ENCODE peak calls at places on chromosomes 4 and X, in eight cellular contexts. D, J, O, A, B, I, F and Y are unnamed samples.
A peak's percentile ranks its signal among the peaks of the same experiment; 100 is the strongest.

GRCh38 chrX:39439910-39440733 is 638.9 kb downstream of the MID1IP1 start:
- DNase-seq in O (no peak), F (no peak), I (no peak), B (no peak), D (no peak), A (no peak), J (no peak), Y (no peak)

GRCh38 chr4:182918791-182919302 is 1.7 kb upstream of the DCTD start:
- DNase-seq in D (no peak), J (peak; percentile 10), B (no peak), O (no peak), I (peak; percentile 12), F (no peak), A (no peak), Y (no peak)

GRCh38 chr4:151860561-151861093 is 99.8 kb upstream of the GATB start:
- DNase-seq in D (no peak), A (no peak), O (no peak), F (no peak), B (no peak), I (no peak), J (no peak), Y (no peak)

GRCh38 chrX:46953137-46953527 is 40.9 kb downstream of the JADE3 start:
- DNase-seq in J (no peak), I (no peak), D (no peak), A (no peak), O (no peak), F (no peak), B (no peak), Y (no peak)

GRCh38 chr4:53962516-53963225 is 101.7 kb downstream of the CHIC2 start:
- DNase-seq in F (peak; percentile 23), D (no peak), J (peak; percentile 84), O (peak; percentile 57), I (peak; percentile 50), B (no peak), A (no peak), Y (peak; percentile 87)

GRCh38 chr4:164531336-164531735 is 222.6 kb upstream of the SMIM31 start:
- DNase-seq in B (no peak), D (no peak), J (peak; percentile 42), F (no peak), I (no peak), O (no peak), A (no peak), Y (no peak)

GRCh38 chrX:27598312-27598711 is 8.2 kb downstream of the DCAF8L2 start:
- DNase-seq in J (peak; percentile 10), B (no peak), I (no peak), O (peak; percentile 66), F (peak; percentile 5), A (no peak), D (peak; percentile 51), Y (peak; percentile 54)

GRCh38 chr4:151324124-151324448 is 1.3 kb downstream of the SH3D19 start:
- DNase-seq in B (no peak), A (no peak), I (peak; percentile 21), F (no peak), D (no peak), O (no peak), J (no peak), Y (no peak)

GRCh38 chrX:154459843-154460242 is 1.8 kb downstream of the PLXNA3 start:
- DNase-seq in O (no peak), D (no peak), F (no peak), B (no peak), J (no peak), A (no peak), I (no peak), Y (no peak)

GRCh38 chr4:5724377-5724776 is 13.4 kb downstream of the EVC start:
- DNase-seq in O (no peak), J (no peak), F (no peak), B (no peak), A (no peak), D (no peak), I (peak; percentile 15), Y (peak; percentile 25)

DNA sequence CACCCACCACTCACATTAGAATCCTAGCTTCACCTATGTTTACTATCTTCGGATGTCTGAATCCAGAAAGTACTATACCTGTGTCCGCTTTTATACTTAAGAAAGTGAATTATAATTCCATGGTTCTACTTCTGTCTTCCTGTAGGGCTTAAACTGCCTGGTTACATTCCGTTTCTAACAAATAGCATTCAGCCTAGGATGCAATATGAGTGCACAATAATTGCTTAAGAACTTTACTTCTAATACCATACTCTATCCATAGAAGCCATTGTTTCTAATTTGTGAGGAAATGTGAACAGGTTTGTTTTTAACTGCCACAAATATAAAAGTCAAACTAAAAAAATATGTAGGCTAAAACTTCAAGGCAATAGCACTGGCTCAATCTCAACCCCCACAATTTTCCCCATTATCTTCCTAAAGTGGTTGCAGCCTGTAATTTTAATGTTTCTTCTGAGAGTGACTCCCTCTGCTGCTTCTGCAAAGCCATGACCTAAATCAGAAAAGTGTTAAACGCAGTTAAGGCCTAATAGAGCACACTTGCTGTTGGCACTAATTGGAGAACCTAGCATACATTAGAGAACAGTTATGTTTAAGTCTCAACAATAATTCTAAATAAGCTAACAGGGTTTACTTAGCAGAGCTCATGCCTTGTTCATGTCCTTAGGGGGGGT is 4.2 kb downstream of the UNC5C start:
- DNase-seq in F (no peak), A (no peak), B (no peak), D (no peak), I (peak; percentile 74), J (peak; percentile 51), O (no peak), Y (no peak)
- H3K27ac ChIP-seq in F (no peak overlapping the region), A (no peak overlapping the region), B (no peak overlapping the region), D (no peak overlapping the region), I (no peak overlapping the region), J (peak overlapping the region; percentile 15), O (no peak overlapping the region), Y (no peak overlapping the region)

GRCh38 chr4:39455486-39455885 is 3.2 kb downstream of the RPL9 start:
- DNase-seq in J (no peak), I (no peak), O (no peak), B (no peak), D (no peak), F (no peak), A (no peak), Y (no peak)
- H3K36me3 ChIP-seq in J (peaks cover 63% of the 10 kb centered on the region), I (peaks cover 15% of the 10 kb centered on the region), O (peaks cover 49% of the 10 kb centered on the region), B (peaks cover 77% of the 10 kb centered on the region), D (peaks cover 77% of the 10 kb centered on the region), F (peaks cover 78% of the 10 kb centered on the region), A (peaks cover 74% of the 10 kb centered on the region), Y (peaks cover 73% of the 10 kb centered on the region)

DNA sequence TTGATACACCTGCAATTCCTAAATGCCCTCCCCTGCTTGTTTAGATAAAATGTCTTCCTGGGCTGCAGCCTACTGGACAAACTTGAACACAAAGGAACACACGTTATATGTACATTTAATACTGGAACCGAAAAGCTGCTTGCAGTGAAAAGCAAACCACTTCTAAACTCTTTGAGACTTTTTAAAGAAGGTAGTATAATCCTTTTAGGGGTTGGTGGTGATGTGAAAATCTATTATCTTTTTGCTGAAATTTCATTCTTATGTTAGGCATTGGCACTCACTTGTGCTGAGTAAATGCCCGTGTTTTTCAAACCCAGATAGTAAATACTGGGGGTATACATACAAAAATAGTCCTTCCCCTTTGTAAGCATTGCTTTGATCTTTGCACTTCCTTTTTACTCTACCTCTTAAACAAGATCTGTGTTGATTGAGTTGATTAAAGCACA is 2.2 kb downstream of the NFKB1 start:
- DNase-seq in J (no peak), I (no peak), A (no peak), F (no peak), O (no peak), D (no peak), B (no peak), Y (no peak)
- H3K27ac ChIP-seq in J (peak overlapping the region; percentile 91), I (no peak overlapping the region), A (peak overlapping the region; percentile 98), F (no peak overlapping the region), O (no peak overlapping the region), D (no peak overlapping the region), B (no peak overlapping the region), Y (no peak overlapping the region)

GRCh38 chrX:82585868-82586267 is 922.2 kb upstream of the POU3F4 start:
- DNase-seq in O (no peak), F (no peak), B (no peak), I (no peak), A (no peak), D (no peak), J (no peak), Y (no peak)

GRCh38 chrX:82591421-82591820 is 916.7 kb upstream of the POU3F4 start:
- DNase-seq in J (peak; percentile 15), B (no peak), D (no peak), O (no peak), F (no peak), A (no peak), I (no peak), Y (no peak)

GRCh38 chrX:82589410-82589809 is 918.7 kb upstream of the POU3F4 start:
- DNase-seq in A (no peak), F (no peak), D (no peak), J (peak; percentile 62), I (peak; percentile 5), O (no peak), B (peak; percentile 3), Y (peak; percentile 8)
- H3K36me3 ChIP-seq in A (no peaks in the 10 kb centered on the region), F (no peaks in the 10 kb centered on the region), D (no peaks in the 10 kb centered on the region), J (no peaks in the 10 kb centered on the region), I (no peaks in the 10 kb centered on the region), O (no peaks in the 10 kb centered on the region), B (no peaks in the 10 kb centered on the region), Y (no peaks in the 10 kb centered on the region)